ENCODE peak calls at places on chromosomes 11 and 22, in seven cellular contexts. X is heart right ventricle, P is endothelial cell of umbilical vein, H is HFF-Myc, F is AG04450, M is spleen, Q is mammary epithelial cell. V is an unnamed sample.
A peak's percentile ranks its signal among the peaks of the same experiment; 100 is the strongest.

GRCh38 chr11:64219755-64220154 is 6.2 kb downstream of the TRPT1 start:
- DNase-seq in Q (no peak), H (no peak), M (no peak), P (no peak), X (no peak), F (no peak), V (no peak)

GRCh38 chr11:24391165-24391564 is 105.7 kb upstream of the LUZP2 start:
- DNase-seq in Q (peak; percentile 52), P (no peak), H (no peak), F (peak; percentile 37), M (no peak), X (no peak), V (no peak)

GRCh38 chr11:134514354-134514951 is 102.4 kb upstream of the B3GAT1 start:
- DNase-seq in M (peak; percentile 69), X (no peak), F (no peak), H (no peak), Q (no peak), P (no peak), V (peak; percentile 12)

GRCh38 chr22:35752172-35752832 is 34.6 kb downstream of the APOL5 start:
- DNase-seq in H (no peak), X (no peak), Q (no peak), F (no peak), P (peak; percentile 48), M (no peak), V (no peak)

GRCh38 chr11:28464252-28464867 is 356.2 kb downstream of the METTL15 start:
- DNase-seq in X (no peak), P (no peak), M (no peak), Q (no peak), F (peak; percentile 67), H (peak; percentile 5), V (no peak)

GRCh38 chr11:18106688-18107087 is 806 bp upstream of the SAAL1 start:
- DNase-seq in M (no peak), X (no peak), Q (peak; percentile 41), P (peak; percentile 6), F (no peak), H (peak; percentile 11), V (no peak)

GRCh38 chr11:119459293-119459976 is 36.5 kb upstream of the THY1 start:
- DNase-seq in H (no peak), X (no peak), F (no peak), M (no peak), Q (no peak), P (no peak), V (no peak)

GRCh38 chr11:117980280-117980679 is 5.9 kb upstream of the IL10RA start:
- DNase-seq in F (no peak), X (no peak), M (no peak), P (no peak), Q (no peak), H (no peak), V (no peak)

GRCh38 chr11:20251496-20251895 is 91.2 kb upstream of the DBX1 start:
- DNase-seq in X (no peak), M (no peak), Q (no peak), H (no peak), F (no peak), P (no peak), V (no peak)

GRCh38 chr11:86523738-86524602 is 148.4 kb downstream of the ME3 start:
- DNase-seq in X (no peak), M (no peak), H (no peak), P (peak; percentile 99), F (peak; percentile 92), Q (peak; percentile 87), V (no peak)

GRCh38 chr22:48979482-48979881 is 848.2 kb downstream of the BRD1 start:
- DNase-seq in X (no peak), Q (no peak), M (no peak), H (no peak), P (no peak), F (no peak), V (no peak)

GRCh38 chr11:126491092-126491491 is 135.6 kb downstream of the ST3GAL4 start:
- DNase-seq in F (no peak), H (no peak), M (peak; percentile 60), Q (no peak), P (no peak), X (no peak), V (no peak)

GRCh38 chr11:76395296-76395695 is 14.2 kb downstream of the GVQW3 start:
- DNase-seq in Q (no peak), F (no peak), X (no peak), P (no peak), H (no peak), M (no peak), V (no peak)

GRCh38 chr11:76392889-76393288 is 11.8 kb downstream of the GVQW3 start:
- DNase-seq in F (no peak), Q (no peak), M (no peak), P (no peak), H (no peak), X (no peak), V (no peak)

GRCh38 chr11:76394411-76394810 is 13.3 kb downstream of the GVQW3 start:
- DNase-seq in X (no peak), M (no peak), P (no peak), F (no peak), H (no peak), Q (no peak), V (no peak)

GRCh38 chr11:76391039-76391438 is 9.9 kb downstream of the GVQW3 start:
- DNase-seq in P (no peak), H (no peak), Q (no peak), X (no peak), M (no peak), F (no peak), V (no peak)

GRCh38 chr11:76391811-76392475 is 10.8 kb downstream of the GVQW3 start:
- DNase-seq in Q (no peak), F (no peak), M (no peak), P (no peak), X (no peak), H (no peak), V (no peak)
- H3K4me3 ChIP-seq in Q (no peak overlapping the region), F (no peak overlapping the region), M (no peak overlapping the region), P (no peak overlapping the region), X (no peak overlapping the region), H (no peak overlapping the region), V (no peak overlapping the region)

GRCh38 chr11:72850832-72851231 is 36.6 kb downstream of the ATG16L2 start:
- DNase-seq in H (no peak), M (no peak), X (no peak), F (no peak), P (no peak), Q (no peak), V (no peak)

GRCh38 chr11:72851726-72852125 is 37.5 kb downstream of the ATG16L2 start:
- DNase-seq in F (no peak), Q (no peak), P (no peak), M (no peak), H (no peak), X (no peak), V (no peak)

GRCh38 chr11:72844356-72844755 is 30.1 kb downstream of the ATG16L2 start:
- DNase-seq in P (no peak), X (no peak), F (peak; percentile 81), H (peak; percentile 49), Q (no peak), M (no peak), V (no peak)

GRCh38 chr11:72848846-72849466 is 34.7 kb downstream of the ATG16L2 start:
- DNase-seq in Q (peak; percentile 22), F (no peak), P (peak; percentile 59), X (no peak), M (no peak), H (no peak), V (no peak)
- TF ChIP-seq CTCF in Q (peak; percentile 68), F (peak; percentile 79), P (peak; percentile 62), X (peak; percentile 78), M (peak; percentile 34), H (peak; percentile 69), V (peak; percentile 46)

GRCh38 chr11:68276864-68277263 is 5.1 kb upstream of the C11orf24 start:
- DNase-seq in F (no peak), H (no peak), X (no peak), M (peak; percentile 19), Q (no peak), P (no peak), V (no peak)

GRCh38 chr11:68287419-68287818 is 15.6 kb upstream of the C11orf24 start:
- DNase-seq in H (no peak), P (peak; percentile 62), F (no peak), X (no peak), M (no peak), Q (no peak), V (no peak)

GRCh38 chr11:68279676-68280075 is 7.9 kb upstream of the C11orf24 start:
- DNase-seq in H (no peak), F (no peak), M (no peak), X (no peak), Q (peak; percentile 53), P (no peak), V (no peak)

GRCh38 chr11:68282141-68282860 is 10.5 kb upstream of the C11orf24 start:
- DNase-seq in F (no peak), P (no peak), X (no peak), Q (peak; percentile 83), H (no peak), M (no peak), V (no peak)

GRCh38 chr11:68282861-68283230 is 11.1 kb upstream of the C11orf24 start:
- DNase-seq in P (no peak), Q (no peak), F (no peak), X (no peak), M (peak; percentile 69), H (no peak), V (no peak)
- H3K4me3 ChIP-seq in P (no peak overlapping the region), Q (no peak overlapping the region), F (no peak overlapping the region), X (no peak overlapping the region), M (no peak overlapping the region), H (no peak overlapping the region), V (no peak overlapping the region)

GRCh38 chr11:34613462-34614183 is 7.3 kb upstream of the EHF start:
- DNase-seq in H (no peak), X (no peak), M (no peak), F (no peak), P (no peak), Q (no peak), V (no peak)

GRCh38 chr11:34609850-34610249 is 11.0 kb upstream of the EHF start:
- DNase-seq in F (no peak), X (no peak), Q (peak; percentile 33), P (no peak), M (no peak), H (no peak), V (no peak)

GRCh38 chr11:34609187-34609751 is 11.6 kb upstream of the EHF start:
- DNase-seq in P (no peak), F (no peak), H (no peak), X (no peak), Q (no peak), M (no peak), V (no peak)

GRCh38 chr11:34613015-34613414 is 7.9 kb upstream of the EHF start:
- DNase-seq in H (no peak), X (no peak), P (no peak), M (no peak), F (no peak), Q (no peak), V (no peak)

DNA sequence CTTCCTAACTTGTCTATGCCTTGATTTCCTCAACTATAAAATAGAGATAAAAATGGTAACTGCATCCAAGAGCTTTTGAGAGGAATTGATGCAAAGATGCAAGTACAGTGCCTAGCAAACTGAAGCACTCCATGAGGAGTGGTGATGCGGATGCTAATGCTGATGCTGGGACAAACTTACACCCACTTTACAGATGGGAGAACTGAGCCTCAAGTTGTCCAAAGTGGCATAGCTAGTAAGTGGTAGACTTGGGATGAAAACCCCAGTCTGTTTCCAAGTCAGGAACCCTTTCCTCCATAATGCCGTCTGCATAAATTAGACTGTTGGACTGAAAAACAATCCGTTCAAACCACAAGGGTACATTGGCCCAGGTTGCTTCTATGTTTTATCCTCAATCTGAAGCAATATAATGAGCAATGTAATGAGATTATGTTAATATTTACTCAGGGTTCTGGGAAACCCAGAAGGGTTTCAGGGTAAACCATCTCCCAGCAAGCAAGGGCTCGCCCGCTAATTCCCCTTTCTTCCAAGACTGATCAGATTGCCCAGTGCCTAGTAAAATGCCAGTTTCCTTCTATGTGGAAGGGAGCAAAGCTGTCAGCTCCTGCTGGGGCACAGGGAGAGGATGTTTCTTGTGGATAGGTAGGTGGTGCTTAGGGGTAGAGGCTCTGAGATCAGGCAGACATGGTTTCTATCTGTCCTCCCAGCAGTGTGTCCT is 10.4 kb upstream of the EHF start:
- DNase-seq in P (no peak), M (no peak), H (no peak), Q (no peak), X (no peak), F (no peak), V (no peak)
- TF ChIP-seq CTCF in P (no peak), M (no peak), H (no peak), Q (no peak), X (no peak), F (no peak), V (no peak)